ENCODE peak calls at places on chromosomes 12 and 14, in nine cellular contexts. W is PC-9; V is CD8-positive, alpha-beta T cell; S is fibroblast of pulmonary artery; D is heart right ventricle; K is cardiac fibroblast; M is IMR-90; R is tibial nerve; T is epithelial cell of esophagus. H is an unnamed sample.

GRCh38 chr12:105769486-105769885 is 369.3 kb downstream of the NUAK1 start:
- DNase-seq in W (no peak), V (no peak), S (no peak), D (no peak), K (no peak), M (peak; percentile 13), R (no peak), T (no peak), H (no peak)

GRCh38 chr14:71753126-71753830 is 179.0 kb upstream of the RGS6 start:
- DNase-seq in W (peak; percentile 63), V (peak; percentile 81), S (peak; percentile 95), D (peak; percentile 96), K (peak; percentile 96), M (peak; percentile 85), R (peak; percentile 93), T (peak; percentile 83), H (peak; percentile 29)

GRCh38 chr14:95353664-95354063 is 34.0 kb upstream of the CLMN start:
- DNase-seq in W (no peak), V (no peak), S (no peak), D (no peak), K (no peak), M (no peak), R (no peak), T (no peak), H (no peak)

GRCh38 chr12:39875721-39876120 is 230.2 kb downstream of the SLC2A13 start:
- DNase-seq in W (no peak), V (no peak), S (no peak), D (no peak), K (no peak), M (no peak), R (no peak), T (no peak), H (no peak)

GRCh38 chr12:65323025-65323424 is 44.5 kb downstream of the MSRB3 start:
- DNase-seq in W (no peak), V (no peak), S (no peak), D (no peak), K (no peak), M (no peak), R (no peak), T (no peak), H (no peak)

GRCh38 chr12:121719926-121720414 is 7.4 kb downstream of the TMEM120B start:
- DNase-seq in W (no peak), V (no peak), S (peak; percentile 84), D (no peak), K (peak; percentile 74), M (peak; percentile 93), R (no peak), T (peak; percentile 81), H (no peak)

GRCh38 chr14:28681681-28682080 is 84.9 kb upstream of the FOXG1 start:
- DNase-seq in W (no peak), V (no peak), S (no peak), D (no peak), K (no peak), M (no peak), R (no peak), T (peak; percentile 30), H (no peak)

GRCh38 chr12:16606201-16606849 is 363 bp upstream of the LMO3 start:
- DNase-seq in W (no peak), V (no peak), S (peak; percentile 65), D (no peak), K (peak; percentile 72), M (peak; percentile 27), R (peak; percentile 26), T (peak; percentile 47), H (no peak)

GRCh38 chr14:48874701-48875100 is 711.5 kb downstream of the RPS29 start:
- DNase-seq in W (no peak), V (no peak), S (no peak), D (no peak), K (no peak), M (no peak), R (no peak), T (no peak), H (no peak)

GRCh38 chr12:131242741-131243496 is 289.2 kb downstream of the ADGRD1 start:
- DNase-seq in W (no peak), V (no peak), S (no peak), D (no peak), K (no peak), M (no peak), R (no peak), T (no peak), H (no peak)
- H3K4me3 ChIP-seq in W (no peak overlapping the region), V (no peak overlapping the region), S (no peak overlapping the region), D (no peak overlapping the region), K (no peak overlapping the region), M (no peak overlapping the region), R (no peak overlapping the region), T (no peak overlapping the region), H (no peak overlapping the region)

DNA sequence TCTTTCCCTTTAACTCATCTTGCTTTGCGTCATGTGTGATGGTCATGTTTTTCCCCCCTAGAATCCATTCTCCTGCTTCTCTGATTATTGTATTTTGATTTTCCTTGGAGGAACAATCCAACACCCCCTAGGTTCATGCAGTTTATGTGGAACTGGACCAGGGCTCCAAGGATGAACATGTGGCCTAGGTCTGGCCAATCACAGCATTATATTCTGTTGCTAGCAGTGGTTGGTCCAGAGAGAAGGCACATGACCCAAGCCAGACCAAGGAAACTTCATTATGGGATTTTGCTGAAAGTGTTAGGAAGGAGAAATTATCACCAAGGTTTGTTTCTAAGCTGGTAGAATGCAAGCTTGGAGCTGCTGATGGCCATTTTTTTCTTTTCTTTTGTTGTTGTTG is 6.9 kb upstream of the PPTC7 start:
- DNase-seq in W (no peak), V (no peak), S (no peak), D (no peak), K (no peak), M (no peak), R (no peak), T (no peak), H (no peak)
- H3K4me3 ChIP-seq in W (no peak overlapping the region), V (no peak overlapping the region), S (no peak overlapping the region), D (no peak overlapping the region), K (no peak overlapping the region), M (no peak overlapping the region), R (no peak overlapping the region), T (no peak overlapping the region), H (no peak overlapping the region)

GRCh38 chr12:113462880-113463745 is 8.6 kb downstream of the LHX5 start:
- DNase-seq in W (no peak), V (no peak), S (no peak), D (no peak), K (no peak), M (no peak), R (no peak), T (no peak), H (no peak)
- H3K4me3 ChIP-seq in W (no peak overlapping the region), V (peak overlapping the region; percentile 23), S (no peak overlapping the region), D (peak overlapping the region; percentile 32), K (no peak overlapping the region), M (no peak overlapping the region), R (no peak overlapping the region), T (no peak overlapping the region), H (peak overlapping the region; percentile 47)

GRCh38 chr14:61471297-61471980 is 150.1 kb downstream of the PRKCH start:
- DNase-seq in W (no peak), V (peak; percentile 45), S (peak; percentile 57), D (peak; percentile 31), K (peak; percentile 43), M (no peak), R (no peak), T (no peak), H (no peak)
- H3K4me3 ChIP-seq in W (peak overlapping the region; percentile 53), V (peak overlapping the region; percentile 10), S (peak overlapping the region; percentile 53), D (peak overlapping the region; percentile 25), K (peak overlapping the region; percentile 37), M (peak overlapping the region; percentile 40), R (no peak overlapping the region), T (peak overlapping the region; percentile 26), H (peak overlapping the region; percentile 34)

GRCh38 chr12:104050436-104050835 is 449 bp upstream of the GLT8D2 start:
- DNase-seq in W (no peak), V (no peak), S (no peak), D (no peak), K (no peak), M (no peak), R (no peak), T (no peak), H (no peak)
- H3K4me3 ChIP-seq in W (peak overlapping the region; percentile 48), V (no peak overlapping the region), S (peak overlapping the region; percentile 67), D (peak overlapping the region; percentile 55), K (peak overlapping the region; percentile 57), M (peak overlapping the region; percentile 47), R (peak overlapping the region; percentile 33), T (peak overlapping the region; percentile 45), H (peak overlapping the region; percentile 57)

GRCh38 chr14:63800083-63800482 is 52.7 kb upstream of the SYNE2 start:
- DNase-seq in W (no peak), V (no peak), S (no peak), D (no peak), K (no peak), M (no peak), R (no peak), T (no peak), H (no peak)
- H3K4me3 ChIP-seq in W (peak overlapping the region; percentile 52), V (no peak overlapping the region), S (no peak overlapping the region), D (peak overlapping the region; percentile 8), K (no peak overlapping the region), M (peak overlapping the region; percentile 27), R (no peak overlapping the region), T (no peak overlapping the region), H (peak overlapping the region; percentile 46)

GRCh38 chr12:50520808-50521207 is 16.0 kb downstream of the DIP2B start:
- DNase-seq in W (no peak), V (no peak), S (no peak), D (peak; percentile 8), K (peak; percentile 29), M (no peak), R (no peak), T (no peak), H (no peak)

GRCh38 chr12:50515587-50515986 is 10.8 kb downstream of the DIP2B start:
- DNase-seq in W (no peak), V (no peak), S (no peak), D (no peak), K (no peak), M (no peak), R (no peak), T (no peak), H (no peak)

GRCh38 chr12:50517456-50518048 is 12.8 kb downstream of the DIP2B start:
- DNase-seq in W (no peak), V (no peak), S (peak; percentile 47), D (no peak), K (peak; percentile 43), M (peak; percentile 84), R (no peak), T (peak; percentile 58), H (no peak)

GRCh38 chr12:50520345-50520744 is 15.6 kb downstream of the DIP2B start:
- DNase-seq in W (no peak), V (no peak), S (no peak), D (no peak), K (no peak), M (no peak), R (no peak), T (no peak), H (no peak)

GRCh38 chr12:50518129-50518528 is 13.3 kb downstream of the DIP2B start:
- DNase-seq in W (no peak), V (no peak), S (no peak), D (no peak), K (no peak), M (no peak), R (no peak), T (no peak), H (no peak)
- H3K4me3 ChIP-seq in W (no peak overlapping the region), V (no peak overlapping the region), S (no peak overlapping the region), D (no peak overlapping the region), K (no peak overlapping the region), M (no peak overlapping the region), R (no peak overlapping the region), T (no peak overlapping the region), H (no peak overlapping the region)

GRCh38 chr12:50925342-50925651 is 27.0 kb upstream of the HIGD1C start:
- DNase-seq in W (no peak), V (no peak), S (no peak), D (no peak), K (no peak), M (no peak), R (no peak), T (no peak), H (no peak)
- H3K4me3 ChIP-seq in W (no peak overlapping the region), V (peak overlapping the region; percentile 46), S (peak overlapping the region; percentile 88), D (peak overlapping the region; percentile 78), K (peak overlapping the region; percentile 84), M (peak overlapping the region; percentile 37), R (peak overlapping the region; percentile 60), T (peak overlapping the region; percentile 74), H (peak overlapping the region; percentile 75)